ENCODE peak calls at places on chromosomes 4 and X, in six cellular contexts. One of them, this sample, is unnamed.

GRCh38 chr4:81799371-81799770 is 327.7 kb upstream of the RASGEF1B start:
- DNase-seq in activated T-cell treated with anti-CD3 and anti-CD28 coated beads for 1 hour: no peak
- DNase-seq in fibroblast of pulmonary artery: no peak
- DNase-seq in activated CD4-positive, alpha-beta T cell treated with anti-CD3 and anti-CD28 coated beads, Interleukin-2, amount 10 ng/mL, durations not matched to agents 7 days and 5 days: no peak
- DNase-seq in left ventricle myocardium inferior: no peak
- DNase-seq in activated effector memory CD4-positive, alpha-beta T cell treated with Interleukin-2 at 50 U/mL for 16 hours: no peak
- DNase-seq in this sample: no peak

GRCh38 chr4:169383724-169384123 is 113.0 kb upstream of the SH3RF1 start:
- DNase-seq in activated T-cell treated with anti-CD3 and anti-CD28 coated beads for 1 hour: no peak
- DNase-seq in fibroblast of pulmonary artery: peak; percentile 84
- DNase-seq in activated CD4-positive, alpha-beta T cell treated with anti-CD3 and anti-CD28 coated beads, Interleukin-2, amount 10 ng/mL, durations not matched to agents 7 days and 5 days: no peak
- DNase-seq in left ventricle myocardium inferior: no peak
- DNase-seq in activated effector memory CD4-positive, alpha-beta T cell treated with Interleukin-2 at 50 U/mL for 16 hours: no peak
- DNase-seq in this sample: no peak

GRCh38 chrX:140503714-140504351 is 1.0 kb downstream of the SOX3 start:
- DNase-seq in activated T-cell treated with anti-CD3 and anti-CD28 coated beads for 1 hour: no peak
- DNase-seq in fibroblast of pulmonary artery: peak; percentile 11
- DNase-seq in activated CD4-positive, alpha-beta T cell treated with anti-CD3 and anti-CD28 coated beads, Interleukin-2, amount 10 ng/mL, durations not matched to agents 7 days and 5 days: no peak
- DNase-seq in left ventricle myocardium inferior: no peak
- DNase-seq in activated effector memory CD4-positive, alpha-beta T cell treated with Interleukin-2 at 50 U/mL for 16 hours: no peak
- DNase-seq in this sample: no peak

GRCh38 chr4:8250167-8250566 is 19.4 kb upstream of the HTRA3 start:
- DNase-seq in activated T-cell treated with anti-CD3 and anti-CD28 coated beads for 1 hour: no peak
- DNase-seq in fibroblast of pulmonary artery: no peak
- DNase-seq in activated CD4-positive, alpha-beta T cell treated with anti-CD3 and anti-CD28 coated beads, Interleukin-2, amount 10 ng/mL, durations not matched to agents 7 days and 5 days: no peak
- DNase-seq in left ventricle myocardium inferior: no peak
- DNase-seq in activated effector memory CD4-positive, alpha-beta T cell treated with Interleukin-2 at 50 U/mL for 16 hours: no peak
- DNase-seq in this sample: no peak

GRCh38 chr4:95087657-95088455 is 330.1 kb downstream of the BMPR1B start:
- DNase-seq in activated T-cell treated with anti-CD3 and anti-CD28 coated beads for 1 hour: no peak
- DNase-seq in fibroblast of pulmonary artery: peak; percentile 44
- DNase-seq in activated CD4-positive, alpha-beta T cell treated with anti-CD3 and anti-CD28 coated beads, Interleukin-2, amount 10 ng/mL, durations not matched to agents 7 days and 5 days: no peak
- DNase-seq in left ventricle myocardium inferior: no peak
- DNase-seq in activated effector memory CD4-positive, alpha-beta T cell treated with Interleukin-2 at 50 U/mL for 16 hours: no peak
- DNase-seq in this sample: no peak

GRCh38 chrX:136647969-136648368 is at the start of gene CD40LG:
- DNase-seq in activated T-cell treated with anti-CD3 and anti-CD28 coated beads for 1 hour: no peak
- DNase-seq in fibroblast of pulmonary artery: no peak
- DNase-seq in activated CD4-positive, alpha-beta T cell treated with anti-CD3 and anti-CD28 coated beads, Interleukin-2, amount 10 ng/mL, durations not matched to agents 7 days and 5 days: peak; percentile 51
- DNase-seq in left ventricle myocardium inferior: no peak
- DNase-seq in activated effector memory CD4-positive, alpha-beta T cell treated with Interleukin-2 at 50 U/mL for 16 hours: no peak
- DNase-seq in this sample: no peak

GRCh38 chr4:78119698-78120097 is 62.6 kb downstream of the FRAS1 start:
- DNase-seq in activated T-cell treated with anti-CD3 and anti-CD28 coated beads for 1 hour: no peak
- DNase-seq in fibroblast of pulmonary artery: no peak
- DNase-seq in activated CD4-positive, alpha-beta T cell treated with anti-CD3 and anti-CD28 coated beads, Interleukin-2, amount 10 ng/mL, durations not matched to agents 7 days and 5 days: no peak
- DNase-seq in left ventricle myocardium inferior: no peak
- DNase-seq in activated effector memory CD4-positive, alpha-beta T cell treated with Interleukin-2 at 50 U/mL for 16 hours: no peak
- DNase-seq in this sample: no peak

GRCh38 chr4:107900067-107900466 is 31.3 kb upstream of the CYP2U1 start:
- DNase-seq in activated T-cell treated with anti-CD3 and anti-CD28 coated beads for 1 hour: no peak
- DNase-seq in fibroblast of pulmonary artery: no peak
- DNase-seq in activated CD4-positive, alpha-beta T cell treated with anti-CD3 and anti-CD28 coated beads, Interleukin-2, amount 10 ng/mL, durations not matched to agents 7 days and 5 days: no peak
- DNase-seq in left ventricle myocardium inferior: no peak
- DNase-seq in activated effector memory CD4-positive, alpha-beta T cell treated with Interleukin-2 at 50 U/mL for 16 hours: no peak
- DNase-seq in this sample: no peak

GRCh38 chr4:146112389-146112788 is 63.1 kb upstream of the LSM6 start:
- DNase-seq in activated T-cell treated with anti-CD3 and anti-CD28 coated beads for 1 hour: no peak
- DNase-seq in fibroblast of pulmonary artery: no peak
- DNase-seq in activated CD4-positive, alpha-beta T cell treated with anti-CD3 and anti-CD28 coated beads, Interleukin-2, amount 10 ng/mL, durations not matched to agents 7 days and 5 days: no peak
- DNase-seq in left ventricle myocardium inferior: no peak
- DNase-seq in activated effector memory CD4-positive, alpha-beta T cell treated with Interleukin-2 at 50 U/mL for 16 hours: no peak
- DNase-seq in this sample: no peak

GRCh38 chrX:114584983-114585842 is 1.3 kb downstream of the HTR2C start:
- DNase-seq in activated T-cell treated with anti-CD3 and anti-CD28 coated beads for 1 hour: no peak
- DNase-seq in fibroblast of pulmonary artery: no peak
- DNase-seq in activated CD4-positive, alpha-beta T cell treated with anti-CD3 and anti-CD28 coated beads, Interleukin-2, amount 10 ng/mL, durations not matched to agents 7 days and 5 days: no peak
- DNase-seq in left ventricle myocardium inferior: no peak
- DNase-seq in activated effector memory CD4-positive, alpha-beta T cell treated with Interleukin-2 at 50 U/mL for 16 hours: no peak
- DNase-seq in this sample: no peak

GRCh38 chrX:55127692-55128091 is 38.9 kb downstream of the PAGE2 start:
- DNase-seq in activated T-cell treated with anti-CD3 and anti-CD28 coated beads for 1 hour: no peak
- DNase-seq in fibroblast of pulmonary artery: peak; percentile 58
- DNase-seq in activated CD4-positive, alpha-beta T cell treated with anti-CD3 and anti-CD28 coated beads, Interleukin-2, amount 10 ng/mL, durations not matched to agents 7 days and 5 days: no peak
- DNase-seq in left ventricle myocardium inferior: no peak
- DNase-seq in activated effector memory CD4-positive, alpha-beta T cell treated with Interleukin-2 at 50 U/mL for 16 hours: no peak
- DNase-seq in this sample: no peak

GRCh38 chr4:141896687-141897086 is 260.3 kb downstream of the IL15 start:
- DNase-seq in activated T-cell treated with anti-CD3 and anti-CD28 coated beads for 1 hour: no peak
- DNase-seq in fibroblast of pulmonary artery: no peak
- DNase-seq in activated CD4-positive, alpha-beta T cell treated with anti-CD3 and anti-CD28 coated beads, Interleukin-2, amount 10 ng/mL, durations not matched to agents 7 days and 5 days: no peak
- DNase-seq in left ventricle myocardium inferior: no peak
- DNase-seq in activated effector memory CD4-positive, alpha-beta T cell treated with Interleukin-2 at 50 U/mL for 16 hours: no peak
- DNase-seq in this sample: no peak

GRCh38 chr4:90174622-90175023 is 47.4 kb downstream of the CCSER1 start:
- DNase-seq in activated T-cell treated with anti-CD3 and anti-CD28 coated beads for 1 hour: no peak
- DNase-seq in fibroblast of pulmonary artery: no peak
- DNase-seq in activated CD4-positive, alpha-beta T cell treated with anti-CD3 and anti-CD28 coated beads, Interleukin-2, amount 10 ng/mL, durations not matched to agents 7 days and 5 days: no peak
- DNase-seq in left ventricle myocardium inferior: no peak
- DNase-seq in activated effector memory CD4-positive, alpha-beta T cell treated with Interleukin-2 at 50 U/mL for 16 hours: no peak
- DNase-seq in this sample: no peak

GRCh38 chr4:139876328-139876941 is 210.8 kb downstream of the MGST2 start:
- DNase-seq in activated T-cell treated with anti-CD3 and anti-CD28 coated beads for 1 hour: no peak
- DNase-seq in fibroblast of pulmonary artery: no peak
- DNase-seq in activated CD4-positive, alpha-beta T cell treated with anti-CD3 and anti-CD28 coated beads, Interleukin-2, amount 10 ng/mL, durations not matched to agents 7 days and 5 days: no peak
- DNase-seq in left ventricle myocardium inferior: no peak
- DNase-seq in activated effector memory CD4-positive, alpha-beta T cell treated with Interleukin-2 at 50 U/mL for 16 hours: no peak
- DNase-seq in this sample: no peak

GRCh38 chrX:8346060-8346459 is 118.6 kb upstream of the VCX3B start:
- DNase-seq in activated T-cell treated with anti-CD3 and anti-CD28 coated beads for 1 hour: no peak
- DNase-seq in fibroblast of pulmonary artery: no peak
- DNase-seq in activated CD4-positive, alpha-beta T cell treated with anti-CD3 and anti-CD28 coated beads, Interleukin-2, amount 10 ng/mL, durations not matched to agents 7 days and 5 days: no peak
- DNase-seq in left ventricle myocardium inferior: no peak
- DNase-seq in activated effector memory CD4-positive, alpha-beta T cell treated with Interleukin-2 at 50 U/mL for 16 hours: no peak
- DNase-seq in this sample: no peak

GRCh38 chr4:66899422-66900065 is 645.8 kb downstream of the CENPC start:
- DNase-seq in activated T-cell treated with anti-CD3 and anti-CD28 coated beads for 1 hour: no peak
- DNase-seq in fibroblast of pulmonary artery: no peak
- DNase-seq in activated CD4-positive, alpha-beta T cell treated with anti-CD3 and anti-CD28 coated beads, Interleukin-2, amount 10 ng/mL, durations not matched to agents 7 days and 5 days: no peak
- DNase-seq in left ventricle myocardium inferior: no peak
- DNase-seq in activated effector memory CD4-positive, alpha-beta T cell treated with Interleukin-2 at 50 U/mL for 16 hours: no peak
- DNase-seq in this sample: no peak

GRCh38 chr4:16199132-16199531 is 27.1 kb downstream of the TAPT1 start:
- DNase-seq in activated T-cell treated with anti-CD3 and anti-CD28 coated beads for 1 hour: no peak
- DNase-seq in fibroblast of pulmonary artery: peak; percentile 55
- DNase-seq in activated CD4-positive, alpha-beta T cell treated with anti-CD3 and anti-CD28 coated beads, Interleukin-2, amount 10 ng/mL, durations not matched to agents 7 days and 5 days: no peak
- DNase-seq in left ventricle myocardium inferior: no peak
- DNase-seq in activated effector memory CD4-positive, alpha-beta T cell treated with Interleukin-2 at 50 U/mL for 16 hours: no peak
- DNase-seq in this sample: no peak

GRCh38 chr4:105462610-105463009 is 11.3 kb downstream of the PPA2 start:
- DNase-seq in activated T-cell treated with anti-CD3 and anti-CD28 coated beads for 1 hour: no peak
- DNase-seq in fibroblast of pulmonary artery: no peak
- DNase-seq in activated CD4-positive, alpha-beta T cell treated with anti-CD3 and anti-CD28 coated beads, Interleukin-2, amount 10 ng/mL, durations not matched to agents 7 days and 5 days: no peak
- DNase-seq in left ventricle myocardium inferior: no peak
- DNase-seq in activated effector memory CD4-positive, alpha-beta T cell treated with Interleukin-2 at 50 U/mL for 16 hours: no peak
- DNase-seq in this sample: no peak

GRCh38 chr4:168784786-168785461 is 225.1 kb downstream of the CBR4 start:
- DNase-seq in activated T-cell treated with anti-CD3 and anti-CD28 coated beads for 1 hour: no peak
- DNase-seq in fibroblast of pulmonary artery: no peak
- DNase-seq in activated CD4-positive, alpha-beta T cell treated with anti-CD3 and anti-CD28 coated beads, Interleukin-2, amount 10 ng/mL, durations not matched to agents 7 days and 5 days: no peak
- DNase-seq in left ventricle myocardium inferior: no peak
- DNase-seq in activated effector memory CD4-positive, alpha-beta T cell treated with Interleukin-2 at 50 U/mL for 16 hours: no peak
- DNase-seq in this sample: peak; percentile 93

GRCh38 chr4:56301181-56302076 is 85.9 kb downstream of the AASDH start:
- DNase-seq in activated T-cell treated with anti-CD3 and anti-CD28 coated beads for 1 hour: peak; percentile 19
- DNase-seq in fibroblast of pulmonary artery: peak; percentile 95
- DNase-seq in activated CD4-positive, alpha-beta T cell treated with anti-CD3 and anti-CD28 coated beads, Interleukin-2, amount 10 ng/mL, durations not matched to agents 7 days and 5 days: peak; percentile 72
- DNase-seq in left ventricle myocardium inferior: peak; percentile 42
- DNase-seq in activated effector memory CD4-positive, alpha-beta T cell treated with Interleukin-2 at 50 U/mL for 16 hours: peak; percentile 36
- DNase-seq in this sample: peak; percentile 60

GRCh38 chr4:105641876-105642275 is 66.6 kb downstream of the INTS12 start:
- DNase-seq in activated T-cell treated with anti-CD3 and anti-CD28 coated beads for 1 hour: no peak
- DNase-seq in fibroblast of pulmonary artery: no peak
- DNase-seq in activated CD4-positive, alpha-beta T cell treated with anti-CD3 and anti-CD28 coated beads, Interleukin-2, amount 10 ng/mL, durations not matched to agents 7 days and 5 days: no peak
- DNase-seq in left ventricle myocardium inferior: no peak
- DNase-seq in activated effector memory CD4-positive, alpha-beta T cell treated with Interleukin-2 at 50 U/mL for 16 hours: no peak
- DNase-seq in this sample: no peak

GRCh38 chrX:18617351-18617750 is 54.6 kb downstream of the RS1 start:
- DNase-seq in activated T-cell treated with anti-CD3 and anti-CD28 coated beads for 1 hour: no peak
- DNase-seq in fibroblast of pulmonary artery: peak; percentile 63
- DNase-seq in activated CD4-positive, alpha-beta T cell treated with anti-CD3 and anti-CD28 coated beads, Interleukin-2, amount 10 ng/mL, durations not matched to agents 7 days and 5 days: no peak
- DNase-seq in left ventricle myocardium inferior: no peak
- DNase-seq in activated effector memory CD4-positive, alpha-beta T cell treated with Interleukin-2 at 50 U/mL for 16 hours: no peak
- DNase-seq in this sample: no peak

GRCh38 chr4:3302164-3302785 is 9.5 kb downstream of the RGS12 start:
- DNase-seq in activated T-cell treated with anti-CD3 and anti-CD28 coated beads for 1 hour: peak; percentile 59
- DNase-seq in fibroblast of pulmonary artery: no peak
- DNase-seq in activated CD4-positive, alpha-beta T cell treated with anti-CD3 and anti-CD28 coated beads, Interleukin-2, amount 10 ng/mL, durations not matched to agents 7 days and 5 days: peak; percentile 91
- DNase-seq in left ventricle myocardium inferior: no peak
- DNase-seq in activated effector memory CD4-positive, alpha-beta T cell treated with Interleukin-2 at 50 U/mL for 16 hours: peak; percentile 70
- DNase-seq in this sample: peak; percentile 52

GRCh38 chr4:75561789-75562188 is 5.9 kb downstream of the ODAPH start:
- DNase-seq in activated T-cell treated with anti-CD3 and anti-CD28 coated beads for 1 hour: no peak
- DNase-seq in fibroblast of pulmonary artery: peak; percentile 23
- DNase-seq in activated CD4-positive, alpha-beta T cell treated with anti-CD3 and anti-CD28 coated beads, Interleukin-2, amount 10 ng/mL, durations not matched to agents 7 days and 5 days: no peak
- DNase-seq in left ventricle myocardium inferior: no peak
- DNase-seq in activated effector memory CD4-positive, alpha-beta T cell treated with Interleukin-2 at 50 U/mL for 16 hours: no peak
- DNase-seq in this sample: no peak

GRCh38 chrX:32868524-32868895 is 342.8 kb downstream of the DMD start:
- DNase-seq in activated T-cell treated with anti-CD3 and anti-CD28 coated beads for 1 hour: no peak
- DNase-seq in fibroblast of pulmonary artery: no peak
- DNase-seq in activated CD4-positive, alpha-beta T cell treated with anti-CD3 and anti-CD28 coated beads, Interleukin-2, amount 10 ng/mL, durations not matched to agents 7 days and 5 days: no peak
- DNase-seq in left ventricle myocardium inferior: no peak
- DNase-seq in activated effector memory CD4-positive, alpha-beta T cell treated with Interleukin-2 at 50 U/mL for 16 hours: no peak
- DNase-seq in this sample: no peak